ENCODE peak calls at places on chromosomes 2 and 18, in five cellular contexts. H is endothelial cell, G is MV-4-11, C is WERI-Rb-1, E is cardiac fibroblast. P is an unnamed sample.
A peak's percentile ranks its signal among the peaks of the same experiment; 100 is the strongest.

GRCh38 chr18:78998350-78999055 is 18.9 kb downstream of the SALL3 start:
- DNase-seq in H (no peak), E (no peak), G (no peak), C (no peak), P (no peak)

GRCh38 chr18:35267161-35267651 is 22.8 kb downstream of the ZSCAN30 start:
- DNase-seq in H (peak; percentile 34), G (no peak), E (peak; percentile 47), C (no peak), P (peak; percentile 80)

GRCh38 chr2:19881221-19881620 is 20.6 kb downstream of the TTC32 start:
- DNase-seq in E (no peak), C (no peak), G (no peak), H (no peak), P (no peak)

GRCh38 chr2:135052997-135053474 is 944 bp downstream of the RAB3GAP1 start:
- DNase-seq in E (peak; percentile 14), H (no peak), G (no peak), C (no peak), P (no peak)

GRCh38 chr2:105686588-105686987 is 58.1 kb upstream of the NCK2 start:
- DNase-seq in G (no peak), E (no peak), C (no peak), H (no peak), P (no peak)

GRCh38 chr2:185919155-185919554 is 180.6 kb downstream of the FSIP2 start:
- DNase-seq in E (peak; percentile 2), H (no peak), C (no peak), G (no peak), P (no peak)

GRCh38 chr18:76859474-76860339 is 37.4 kb downstream of the ZNF236 start:
- DNase-seq in H (no peak), C (no peak), G (no peak), E (no peak), P (no peak)

GRCh38 chr2:164903944-164904343 is 51.4 kb downstream of the SLC38A11 start:
- DNase-seq in H (no peak), G (no peak), E (no peak), C (no peak), P (no peak)

GRCh38 chr2:47277187-47277586 is 122.1 kb upstream of the STPG4 start:
- DNase-seq in H (no peak), E (no peak), G (no peak), C (no peak), P (no peak)

GRCh38 chr2:172819943-172820342 is 84.3 kb downstream of the RAPGEF4 start:
- DNase-seq in C (no peak), H (no peak), E (no peak), G (no peak), P (no peak)

GRCh38 chr18:25739356-25739755 is 351.1 kb downstream of the SS18 start:
- DNase-seq in C (no peak), H (no peak), G (no peak), E (no peak), P (no peak)

GRCh38 chr2:121689356-121689755 is 40.1 kb upstream of the CLASP1 start:
- DNase-seq in C (peak; percentile 24), E (peak; percentile 57), H (peak; percentile 33), G (no peak), P (peak; percentile 73)

GRCh38 chr18:63137999-63138448 is 181.5 kb downstream of the BCL2 start:
- DNase-seq in C (no peak), H (peak; percentile 58), E (no peak), G (peak; percentile 16), P (no peak)

GRCh38 chr18:40624959-40625358 is 1330.1 kb upstream of the PIK3C3 start:
- DNase-seq in H (no peak), G (no peak), C (no peak), E (no peak), P (no peak)

GRCh38 chr18:3793545-3793944 is 343.6 kb downstream of the TGIF1 start:
- DNase-seq in C (no peak), E (peak; percentile 52), G (no peak), H (no peak), P (no peak)

GRCh38 chr2:109260886-109261700 is 132.1 kb downstream of the SH3RF3 start:
- DNase-seq in H (no peak), G (peak; percentile 32), C (peak; percentile 74), E (peak; percentile 40), P (no peak)

GRCh38 chr2:173290518-173290917 is 64.2 kb upstream of the CDCA7 start:
- DNase-seq in C (no peak), G (no peak), E (no peak), H (no peak), P (no peak)

GRCh38 chr2:9238927-9239326 is 32.3 kb downstream of the ASAP2 start:
- DNase-seq in G (peak; percentile 49), C (no peak), E (no peak), H (no peak), P (no peak)

GRCh38 chr2:217357886-217358620 is 498.2 kb upstream of the TNP1 start:
- DNase-seq in C (no peak), G (no peak), H (no peak), E (no peak), P (no peak)

GRCh38 chr2:232278534-232278933 is 100.0 kb upstream of the ALPP start:
- DNase-seq in E (no peak), C (no peak), H (no peak), G (no peak), P (no peak)

GRCh38 chr2:234305846-234306245 is 191.0 kb downstream of the ARL4C start:
- DNase-seq in C (no peak), G (no peak), E (no peak), H (no peak), P (no peak)

GRCh38 chr2:152385718-152386117 is 50.7 kb downstream of the FMNL2 start:
- DNase-seq in E (no peak), H (no peak), C (peak; percentile 9), G (no peak), P (no peak)

GRCh38 chr2:198917926-198918325 is 539.8 kb downstream of the SATB2 start:
- DNase-seq in H (no peak), E (no peak), C (no peak), G (no peak), P (no peak)

GRCh38 chr2:218720048-218721041 is 9.7 kb downstream of the TTLL4 start:
- DNase-seq in E (no peak), H (no peak), C (no peak), G (no peak), P (no peak)

GRCh38 chr2:31082002-31082401 is 56.2 kb downstream of the GALNT14 start:
- DNase-seq in G (no peak), C (no peak), E (no peak), H (no peak), P (no peak)

GRCh38 chr2:220227272-220227920 is 600.0 kb downstream of the SLC4A3 start:
- DNase-seq in E (peak; percentile 60), H (no peak), G (no peak), C (no peak), P (no peak)

GRCh38 chr2:27306657-27307544 is 1.3 kb downstream of the UCN start:
- DNase-seq in G (no peak), H (no peak), E (no peak), C (no peak), P (peak; percentile 40)

GRCh38 chr18:29225351-29225750 is 1048.4 kb upstream of the CDH2 start:
- DNase-seq in G (no peak), H (no peak), E (peak; percentile 56), C (no peak), P (no peak)

GRCh38 chr2:32688511-32688910 is 60.7 kb downstream of the TTC27 start:
- DNase-seq in H (no peak), C (no peak), G (peak; percentile 75), E (peak; percentile 67), P (no peak)

GRCh38 chr2:36468463-36469266 is 113.1 kb downstream of the CRIM1 start:
- DNase-seq in C (no peak), H (no peak), G (no peak), E (peak; percentile 91), P (no peak)